ENCODE peak calls at places on chromosome 15, in ten cellular contexts. L, Z, Y, E, O, W, M, G, X and D are unnamed samples.

GRCh38 chr15:47523669-47524068 is 193.6 kb upstream of the SEMA6D start:
- DNase-seq in G (peak; percentile 81), L (no peak), W (no peak), M (no peak), Y (no peak), E (no peak), O (no peak), Z (no peak), X (no peak), D (peak; percentile 73)

GRCh38 chr15:82549199-82549665 is 9.0 kb upstream of the RPS17 start:
- DNase-seq in X (no peak), Z (no peak), L (no peak), W (no peak), E (no peak), O (no peak), Y (no peak), M (no peak), G (no peak), D (no peak)

GRCh38 chr15:90059208-90059985 is 42.9 kb downstream of the IDH2 start:
- DNase-seq in E (peak; percentile 59), O (no peak), W (peak; percentile 34), M (no peak), X (peak; percentile 45), Y (peak; percentile 89), G (no peak), Z (no peak), L (peak; percentile 81), D (no peak)

GRCh38 chr15:62495670-62496328 is 330.7 kb upstream of the C2CD4B start:
- DNase-seq in O (no peak), X (no peak), Z (no peak), L (no peak), W (no peak), M (peak; percentile 33), G (peak; percentile 77), Y (no peak), E (no peak), D (peak; percentile 97)

GRCh38 chr15:43748376-43748775 is 2.1 kb downstream of the PDIA3 start:
- DNase-seq in Z (peak; percentile 6), G (peak; percentile 15), M (no peak), W (no peak), O (no peak), Y (no peak), E (no peak), X (no peak), L (no peak), D (peak; percentile 48)

GRCh38 chr15:93420050-93420452 is 331.0 kb upstream of the RGMA start:
- DNase-seq in Z (no peak), W (no peak), G (no peak), L (no peak), O (no peak), Y (no peak), E (no peak), X (no peak), M (no peak), D (no peak)

GRCh38 chr15:67783303-67783702 is 42.0 kb upstream of the SKOR1 start:
- DNase-seq in O (no peak), E (no peak), Z (no peak), M (no peak), G (no peak), Y (no peak), W (peak; percentile 10), X (no peak), L (no peak), D (no peak)

GRCh38 chr15:57251941-57252340 is 124.4 kb upstream of the CGNL1 start:
- DNase-seq in G (peak; percentile 72), W (no peak), O (no peak), X (no peak), M (no peak), L (no peak), E (no peak), Y (no peak), Z (no peak), D (peak; percentile 64)

GRCh38 chr15:20346082-20346805 is 195.4 kb downstream of the GOLGA6L6 start:
- DNase-seq in E (peak; percentile 20), O (no peak), M (no peak), Y (no peak), X (no peak), Z (no peak), L (peak; percentile 38), G (no peak), W (no peak), D (no peak)

GRCh38 chr15:77028451-77029165 is 33.7 kb downstream of the PSTPIP1 start:
- DNase-seq in O (no peak), G (no peak), Z (no peak), W (no peak), M (no peak), X (no peak), L (no peak), E (no peak), Y (peak; percentile 45), D (no peak)

GRCh38 chr15:95761742-95762141 is 568.8 kb upstream of the NR2F2 start:
- DNase-seq in E (no peak), L (no peak), G (no peak), W (no peak), Z (no peak), Y (no peak), X (no peak), O (no peak), M (no peak), D (no peak)

GRCh38 chr15:100764778-100765457 is 114.7 kb upstream of the ALDH1A3 start:
- DNase-seq in E (no peak), G (peak; percentile 77), O (peak; percentile 12), Y (peak; percentile 42), W (no peak), M (no peak), X (no peak), Z (no peak), L (peak; percentile 59), D (peak; percentile 78)